ENCODE peak calls at places on chromosomes 6 and 20, in five cellular contexts. M is stimulated activated CD4-positive, alpha-beta T cell treated with anti-CD3 and anti-CD28 coated beads, Interleukin-12 subunit alpha, Interleukin-12 subunit beta, amount 100 ng/mL, for 4 hours; O is mesendoderm; P is astrocyte of the hippocampus; I is left cardiac atrium. H is an unnamed sample.

GRCh38 chr6:26089272-26089671 is 2.0 kb downstream of the HFE start:
- DNase-seq in I (no peak), P (no peak), M (no peak), O (no peak), H (no peak)

GRCh38 chr6:120951258-120951657 is 383.0 kb downstream of the TBC1D32 start:
- DNase-seq in O (no peak), P (no peak), I (no peak), M (no peak), H (no peak)

GRCh38 chr6:13407709-13408695 is 79.4 kb downstream of the GFOD1 start:
- DNase-seq in O (no peak), M (no peak), P (peak; percentile 71), I (peak; percentile 68), H (peak; percentile 55)

GRCh38 chr6:130525378-130525777 is 159.6 kb downstream of the TMEM200A start:
- DNase-seq in I (no peak), O (no peak), M (no peak), P (no peak), H (no peak)

GRCh38 chr6:142839686-142840040 is 105.3 kb downstream of the HIVEP2 start:
- DNase-seq in O (no peak), P (no peak), M (no peak), I (no peak), H (no peak)

GRCh38 chr20:4713401-4713800 is 8.3 kb upstream of the PRND start:
- DNase-seq in I (no peak), M (no peak), P (no peak), O (no peak), H (no peak)

GRCh38 chr20:38350879-38351775 is 4.8 kb downstream of the LBP start:
- DNase-seq in P (no peak), I (peak; percentile 71), O (no peak), M (no peak), H (no peak)

GRCh38 chr20:36728986-36729385 is 16.9 kb downstream of the NDRG3 start:
- DNase-seq in O (peak; percentile 84), I (no peak), M (no peak), P (peak; percentile 37), H (no peak)

GRCh38 chr20:32968833-32969241 is 35.4 kb downstream of the SUN5 start:
- DNase-seq in P (no peak), O (no peak), I (no peak), M (no peak), H (no peak)

GRCh38 chr6:166109608-166110007 is 58.0 kb downstream of the TBXT start:
- DNase-seq in P (no peak), I (no peak), O (no peak), M (no peak), H (no peak)

GRCh38 chr6:116190550-116190949 is 63.3 kb downstream of the TSPYL4 start:
- DNase-seq in P (peak; percentile 95), M (no peak), O (no peak), I (no peak), H (no peak)

GRCh38 chr20:17225891-17226409 is 890 bp upstream of the PCSK2 start:
- DNase-seq in P (peak; percentile 2), O (peak; percentile 24), M (no peak), I (no peak), H (no peak)

GRCh38 chr6:28252507-28252975 is 472 bp upstream of the ZKSCAN4 start:
- DNase-seq in M (no peak), I (no peak), O (peak; percentile 29), P (no peak), H (no peak)

GRCh38 chr6:90537723-90538407 is 49.0 kb downstream of the MAP3K7 start:
- DNase-seq in M (no peak), O (no peak), I (no peak), P (peak; percentile 12), H (no peak)

GRCh38 chr20:47456952-47457724 is 44.5 kb upstream of the NCOA3 start:
- DNase-seq in I (no peak), P (peak; percentile 30), O (no peak), M (no peak), H (no peak)

GRCh38 chr20:64220891-64221527 is 34.5 kb upstream of the PCMTD2 start:
- DNase-seq in I (no peak), P (no peak), M (no peak), O (no peak), H (no peak)

GRCh38 chr6:34207695-34208443 is 28.8 kb upstream of the HMGA1 start:
- DNase-seq in P (no peak), O (no peak), I (no peak), M (no peak), H (no peak)

GRCh38 chr6:138419766-138420165 is 15.7 kb downstream of the HEBP2 start:
- DNase-seq in O (no peak), I (no peak), M (no peak), P (no peak), H (no peak)

GRCh38 chr20:44235702-44236101 is 11.4 kb upstream of the GDAP1L1 start:
- DNase-seq in P (no peak), M (no peak), I (no peak), O (no peak), H (no peak)

GRCh38 chr20:34558320-34559202 is at the start of gene MAP1LC3A:
- DNase-seq in O (peak; percentile 96), I (peak; percentile 98), P (peak; percentile 99), M (peak; percentile 92), H (peak; percentile 96)

GRCh38 chr20:47066484-47067270 is 172.0 kb downstream of the EYA2 start:
- DNase-seq in I (no peak), O (no peak), M (no peak), P (no peak), H (no peak)

GRCh38 chr6:149014631-149015171 is 267.9 kb downstream of the UST start:
- DNase-seq in P (no peak), O (peak; percentile 89), I (no peak), M (no peak), H (no peak)

GRCh38 chr20:57939499-57939898 is 229.7 kb upstream of the PMEPA1 start:
- DNase-seq in P (no peak), I (no peak), M (no peak), O (no peak), H (no peak)

GRCh38 chr6:36765943-36766648 is 68.5 kb downstream of the RAB44 start:
- DNase-seq in M (peak; percentile 74), P (peak; percentile 96), I (peak; percentile 85), O (peak; percentile 83), H (peak; percentile 88)